ENCODE peak calls at places on chromosomes 6 and 20, in seven cellular contexts. N is endothelial cell of umbilical vein, H is pancreas, M is cardiac fibroblast, O is transverse colon, A is AG10803, L is astrocyte of the spinal cord. D is an unnamed sample.
A peak's percentile ranks its signal among the peaks of the same experiment; 100 is the strongest.

GRCh38 chr6:1200706-1201105 is 111.2 kb upstream of the FOXQ1 start:
- DNase-seq in H (no peak), M (no peak), O (no peak), L (peak; percentile 5), N (no peak), A (peak; percentile 90), D (peak; percentile 74)

GRCh38 chr6:37149750-37150149 is 20.2 kb upstream of the PIM1 start:
- DNase-seq in H (no peak), L (no peak), M (no peak), N (no peak), A (no peak), O (no peak), D (no peak)

GRCh38 chr6:167570460-167571400 is 245.8 kb downstream of the TTLL2 start:
- DNase-seq in H (no peak), N (no peak), A (no peak), L (no peak), M (no peak), O (no peak), D (no peak)

GRCh38 chr6:40727272-40727671 is 140.1 kb upstream of the LRFN2 start:
- DNase-seq in A (no peak), N (no peak), L (no peak), M (no peak), O (no peak), H (no peak), D (no peak)

GRCh38 chr6:3157151-3157933 is at the start of gene TUBB2A:
- DNase-seq in A (peak; percentile 81), N (peak; percentile 72), L (peak; percentile 80), H (peak; percentile 95), O (peak; percentile 86), M (peak; percentile 77), D (peak; percentile 69)

GRCh38 chr6:24931752-24932691 is 3.7 kb downstream of the RIPOR2 start:
- DNase-seq in A (no peak), H (no peak), O (no peak), M (peak; percentile 52), N (peak; percentile 61), L (peak; percentile 79), D (peak; percentile 59)

GRCh38 chr20:48613926-48614325 is 213.9 kb downstream of the PREX1 start:
- DNase-seq in A (no peak), M (no peak), O (peak; percentile 6), L (no peak), N (no peak), H (no peak), D (no peak)

GRCh38 chr6:28923318-28924102 is at the start of gene TRIM27:
- DNase-seq in N (peak; percentile 85), O (peak; percentile 92), A (peak; percentile 81), H (peak; percentile 97), L (peak; percentile 85), M (peak; percentile 82), D (peak; percentile 71)

GRCh38 chr20:59805266-59805665 is 128.2 kb downstream of the SYCP2 start:
- DNase-seq in M (no peak), L (no peak), O (no peak), A (no peak), H (no peak), N (no peak), D (no peak)

GRCh38 chr20:41560971-41561370 is 57.2 kb downstream of the CHD6 start:
- DNase-seq in N (no peak), L (no peak), H (no peak), O (no peak), A (peak; percentile 28), M (no peak), D (no peak)

GRCh38 chr6:56690519-56691200 is 48.0 kb upstream of the DST start:
- DNase-seq in H (no peak), N (peak; percentile 64), M (peak; percentile 89), A (peak; percentile 87), L (peak; percentile 69), O (no peak), D (peak; percentile 66)

GRCh38 chr20:50285376-50286173 is 94.9 kb downstream of the CEBPB start:
- DNase-seq in O (no peak), N (peak; percentile 72), M (peak; percentile 81), L (peak; percentile 71), A (peak; percentile 76), H (peak; percentile 42), D (peak; percentile 92)

GRCh38 chr20:368915-369314 is 11.6 kb upstream of the TRIB3 start:
- DNase-seq in L (no peak), A (no peak), M (no peak), H (no peak), O (no peak), N (no peak), D (no peak)

GRCh38 chr6:26501482-26501986 is 1.4 kb downstream of the BTN1A1 start:
- DNase-seq in N (peak; percentile 8), M (peak; percentile 19), O (peak; percentile 33), A (peak; percentile 16), L (no peak), H (peak; percentile 67), D (peak; percentile 10)

GRCh38 chr20:47792021-47792618 is 6.8 kb upstream of the SULF2 start:
- DNase-seq in L (peak; percentile 89), O (peak; percentile 37), M (peak; percentile 96), A (peak; percentile 97), H (no peak), N (peak; percentile 75), D (peak; percentile 98)

GRCh38 chr6:136317023-136317649 is 27.5 kb upstream of the BCLAF1 start:
- DNase-seq in A (peak; percentile 59), H (no peak), N (peak; percentile 59), L (peak; percentile 66), O (peak; percentile 63), M (peak; percentile 82), D (peak; percentile 75)

GRCh38 chr6:42190784-42191183 is 4.0 kb downstream of the GUCA1B start:
- DNase-seq in N (no peak), H (no peak), L (peak; percentile 56), A (peak; percentile 63), O (no peak), M (peak; percentile 58), D (peak; percentile 90)

GRCh38 chr20:56924976-56925695 is 296.0 kb downstream of the TFAP2C start:
- DNase-seq in N (no peak), L (no peak), O (peak; percentile 8), M (no peak), H (peak; percentile 60), A (no peak), D (no peak)

GRCh38 chr6:84688187-84688878 is 76.1 kb downstream of the TBX18 start:
- DNase-seq in O (no peak), A (peak; percentile 78), M (no peak), L (peak; percentile 43), H (no peak), N (no peak), D (peak; percentile 21)

GRCh38 chr6:137637161-137637560 is 143.0 kb upstream of the OLIG3 start:
- DNase-seq in H (no peak), N (no peak), O (no peak), L (peak; percentile 96), A (peak; percentile 99), M (peak; percentile 96), D (peak; percentile 97)

DNA sequence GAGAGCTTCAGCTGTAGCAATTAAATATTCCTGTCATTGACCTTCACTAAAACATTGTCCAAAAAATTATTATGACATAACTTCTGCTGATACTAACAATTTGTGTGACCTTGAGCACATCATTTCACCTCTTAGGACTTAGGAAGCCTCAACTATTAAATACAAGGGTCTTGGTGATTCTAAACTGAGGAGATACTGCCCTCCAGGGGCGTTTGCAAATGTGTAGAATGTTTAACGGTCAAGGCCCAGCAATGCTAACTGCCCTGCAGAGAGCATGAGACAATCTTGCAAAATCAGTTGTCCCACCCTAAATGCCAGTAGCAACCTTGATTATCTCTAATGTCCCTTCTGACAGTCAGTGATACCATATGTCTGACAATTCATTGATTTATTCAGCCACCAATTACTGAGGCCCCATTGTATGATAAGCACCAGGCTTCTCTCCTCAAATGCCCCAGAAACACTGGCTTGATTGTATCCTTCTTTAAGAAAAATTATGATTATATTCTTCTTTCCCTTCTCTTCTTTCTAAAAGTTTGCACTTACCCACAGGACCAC is 284.1 kb upstream of the PLN start:
- DNase-seq in H (no peak), O (no peak), L (peak; percentile 37), M (peak; percentile 25), A (peak; percentile 5), N (peak; percentile 12), D (peak; percentile 57)
- TF ChIP-seq CTCF in H (no peak), O (peak; percentile 14), L (peak; percentile 42), M (no peak), A (peak; percentile 24), N (no peak), D (peak; percentile 46)

GRCh38 chr20:38842017-38842416 is 36.5 kb downstream of the PPP1R16B start:
- DNase-seq in N (peak; percentile 62), H (no peak), L (no peak), A (no peak), M (no peak), O (no peak), D (no peak)

GRCh38 chr20:38841570-38841969 is 36.1 kb downstream of the PPP1R16B start:
- DNase-seq in N (no peak), O (no peak), A (no peak), M (no peak), H (no peak), L (no peak), D (no peak)

GRCh38 chr20:38840894-38841470 is 35.5 kb downstream of the PPP1R16B start:
- DNase-seq in O (no peak), H (no peak), N (no peak), M (no peak), A (no peak), L (no peak), D (no peak)

GRCh38 chr20:38843346-38843745 is 37.8 kb downstream of the PPP1R16B start:
- DNase-seq in N (no peak), O (no peak), H (no peak), L (no peak), M (no peak), A (no peak), D (no peak)

GRCh38 chr20:38842558-38842981 is 37.1 kb downstream of the PPP1R16B start:
- DNase-seq in H (no peak), N (peak; percentile 37), A (no peak), O (peak; percentile 73), M (no peak), L (no peak), D (no peak)
- H3K4me3 ChIP-seq in H (no peak overlapping the region), N (no peak overlapping the region), A (no peak overlapping the region), O (no peak overlapping the region), M (no peak overlapping the region), L (no peak overlapping the region), D (no peak overlapping the region)

GRCh38 chr6:131597448-131597847 is 24.4 kb downstream of the ARG1 start:
- DNase-seq in A (no peak), O (no peak), H (no peak), L (no peak), M (peak; percentile 5), N (no peak), D (peak; percentile 5)
- TF ChIP-seq CTCF in A (peak; percentile 41), O (no peak), H (peak; percentile 19), L (peak; percentile 46), M (peak; percentile 32), N (no peak), D (peak; percentile 24)

DNA sequence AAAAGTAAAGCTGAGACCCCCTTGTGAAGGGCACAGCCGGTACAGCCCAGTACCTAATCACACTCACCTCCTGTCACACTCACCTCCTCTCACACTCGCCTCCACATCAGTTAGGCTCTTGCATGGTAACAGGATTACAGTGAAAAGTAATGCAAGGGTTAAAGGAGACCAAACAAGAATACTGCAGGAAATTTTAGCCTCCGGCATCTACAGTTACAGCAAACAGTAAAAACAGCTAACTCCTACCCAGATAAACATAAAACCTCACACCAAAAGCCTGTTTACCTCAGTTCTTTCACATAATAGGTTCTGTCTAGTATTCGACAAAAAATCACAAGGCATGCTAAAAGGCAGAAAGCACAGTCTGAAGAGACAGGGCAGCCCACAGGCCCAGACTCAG is 55.6 kb downstream of the FARS2 start:
- DNase-seq in O (no peak), M (no peak), H (no peak), A (no peak), N (no peak), L (no peak), D (no peak)
- H3K4me3 ChIP-seq in O (no peak overlapping the region), M (no peak overlapping the region), H (no peak overlapping the region), A (no peak overlapping the region), N (no peak overlapping the region), L (no peak overlapping the region), D (no peak overlapping the region)

GRCh38 chr20:4519530-4519929 is 202.2 kb upstream of the PRND start:
- DNase-seq in H (no peak), O (no peak), N (peak; percentile 24), L (no peak), M (peak; percentile 37), A (no peak), D (peak; percentile 22)
- TF ChIP-seq CTCF in H (no peak), O (peak; percentile 12), N (peak; percentile 34), L (peak; percentile 43), M (peak; percentile 81), A (peak; percentile 19), D (peak; percentile 62)